ENCODE peak calls at places on chromosomes 16 and 17, in seven cellular contexts. Q is AG04449; V is Calu3; F is HTR-8/SVneo; G is activated CD8-positive, alpha-beta memory T cell treated with anti-CD3 and anti-CD28 coated beads, Interleukin-2, amount 10 ng/mL, durations not matched to agents 7 days and 5 days; H is right atrium auricular region; C is GM06990. L is an unnamed sample.

GRCh38 chr17:27414271-27414670 is 42.0 kb upstream of the KSR1 start:
- DNase-seq in Q (no peak), V (no peak), F (no peak), G (peak), H (no peak), C (no peak), L (no peak)

GRCh38 chr17:29007456-29008455 is 1.9 kb upstream of the SEZ6 start:
- DNase-seq in Q (no peak), V (no peak), F (peak), G (no peak), H (no peak), C (no peak), L (peak)

GRCh38 chr16:89442990-89443726 is 47.2 kb downstream of the ANKRD11 start:
- DNase-seq in Q (peak), V (peak), F (peak), G (no peak), H (peak), C (no peak), L (no peak)

GRCh38 chr16:75761111-75761510 is 34.8 kb upstream of the CPHXL start:
- DNase-seq in Q (no peak), V (no peak), F (no peak), G (no peak), H (no peak), C (no peak), L (no peak)

GRCh38 chr16:90072442-90073105 is 4.6 kb downstream of the PRDM7 start:
- DNase-seq in Q (no peak), V (no peak), F (no peak), G (no peak), H (no peak), C (no peak), L (no peak)

GRCh38 chr16:28491080-28491969 is 549 bp downstream of the CLN3 start:
- DNase-seq in Q (no peak), V (peak), F (peak), G (peak), H (no peak), C (no peak), L (no peak)

GRCh38 chr17:9658593-9659211 is 13.4 kb downstream of the USP43 start:
- DNase-seq in Q (no peak), V (no peak), F (no peak), G (no peak), H (no peak), C (no peak), L (no peak)

GRCh38 chr16:57310801-57311200 is 26.3 kb upstream of the PLLP start:
- DNase-seq in Q (no peak), V (no peak), F (no peak), G (peak), H (peak), C (no peak), L (no peak)

GRCh38 chr16:674968-675883 is at the start of gene RHBDL1:
- DNase-seq in Q (no peak), V (peak), F (no peak), G (no peak), H (no peak), C (no peak), L (no peak)

GRCh38 chr16:13143551-13143950 is 242.2 kb downstream of the SHISA9 start:
- DNase-seq in Q (no peak), V (no peak), F (no peak), G (no peak), H (no peak), C (no peak), L (no peak)

GRCh38 chr16:28504707-28505404 is 1.8 kb downstream of the IL27 start:
- DNase-seq in Q (no peak), V (peak), F (no peak), G (no peak), H (no peak), C (no peak), L (no peak)

GRCh38 chr16:21218135-21218534 is 6.8 kb upstream of the ZP2 start:
- DNase-seq in Q (no peak), V (no peak), F (no peak), G (no peak), H (no peak), C (no peak), L (no peak)

GRCh38 chr16:74201561-74201960 is 95.1 kb upstream of the PSMD7 start:
- DNase-seq in Q (no peak), V (no peak), F (no peak), G (no peak), H (no peak), C (no peak), L (no peak)

GRCh38 chr16:88066680-88067529 is 115.7 kb downstream of the BANP start:
- DNase-seq in Q (no peak), V (no peak), F (no peak), G (no peak), H (no peak), C (no peak), L (no peak)

GRCh38 chr17:76266244-76266938 is 1.2 kb downstream of the UBALD2 start:
- DNase-seq in Q (no peak), V (no peak), F (no peak), G (peak), H (no peak), C (no peak), L (no peak)

GRCh38 chr16:5865231-5865630 is 767.6 kb upstream of the EEF2KMT start:
- DNase-seq in Q (no peak), V (no peak), F (no peak), G (no peak), H (no peak), C (no peak), L (no peak)

GRCh38 chr16:54957403-54957802 is 26.7 kb downstream of the IRX5 start:
- DNase-seq in Q (no peak), V (peak), F (no peak), G (no peak), H (no peak), C (no peak), L (peak)

GRCh38 chr17:58412910-58413630 is 4.3 kb downstream of the RNF43 start:
- DNase-seq in Q (no peak), V (no peak), F (no peak), G (no peak), H (no peak), C (no peak), L (no peak)

L was measured in COLO829.